ENCODE peak calls at places on chromosome 1, in five cellular contexts. J is thyroid gland, D is IMR-90, M is esophagus muscularis mucosa, B is esophagus squamous epithelium. R is an unnamed sample.

GRCh38 chr1:184005506-184005905 is 32.0 kb downstream of the COLGALT2 start:
- DNase-seq in J (no peak), D (no peak), M (no peak), B (no peak), R (no peak)

GRCh38 chr1:231020139-231020601 is 19.9 kb downstream of the FAM89A start:
- DNase-seq in J (no peak), D (peak; percentile 28), M (peak; percentile 74), B (no peak), R (no peak)

GRCh38 chr1:206144605-206145004 is 27.4 kb upstream of the AVPR1B start:
- DNase-seq in J (no peak), D (no peak), M (no peak), B (no peak), R (no peak)

GRCh38 chr1:226066415-226067077 is 4.0 kb downstream of the H3-3A start:
- DNase-seq in J (no peak), D (peak; percentile 21), M (no peak), B (no peak), R (no peak)

GRCh38 chr1:181081399-181081798 is 7.1 kb upstream of the IER5 start:
- DNase-seq in J (no peak), D (no peak), M (no peak), B (no peak), R (no peak)

GRCh38 chr1:181122227-181122626 is 33.7 kb downstream of the IER5 start:
- DNase-seq in J (no peak), D (no peak), M (no peak), B (no peak), R (no peak)

GRCh38 chr1:245549981-245550701 is 395.4 kb downstream of the KIF26B start:
- DNase-seq in J (no peak), D (no peak), M (no peak), B (no peak), R (no peak)

GRCh38 chr1:30083800-30084464 is 639.5 kb downstream of the MATN1 start:
- DNase-seq in J (no peak), D (peak; percentile 84), M (no peak), B (no peak), R (peak; percentile 6)

GRCh38 chr1:4072754-4073153 is 172.7 kb upstream of the C1orf174 start:
- DNase-seq in J (no peak), D (no peak), M (no peak), B (no peak), R (no peak)

GRCh38 chr1:5830771-5831599 is 161.2 kb downstream of the NPHP4 start:
- DNase-seq in J (no peak), D (no peak), M (no peak), B (no peak), R (no peak)

GRCh38 chr1:15538750-15539149 is 12.1 kb downstream of the DNAJC16 start:
- DNase-seq in J (no peak), D (no peak), M (no peak), B (no peak), R (no peak)

GRCh38 chr1:45306319-45306718 is 20.4 kb upstream of the HPDL start:
- DNase-seq in J (no peak), D (peak; percentile 60), M (no peak), B (no peak), R (no peak)

GRCh38 chr1:178133291-178133989 is 39.5 kb downstream of the RASAL2 start:
- DNase-seq in J (no peak), D (no peak), M (no peak), B (no peak), R (no peak)

GRCh38 chr1:209651148-209651547 is 1.1 kb downstream of the LAMB3 start:
- DNase-seq in J (no peak), D (peak; percentile 56), M (peak; percentile 94), B (no peak), R (peak; percentile 49)

GRCh38 chr1:223313415-223313754 is 50.6 kb downstream of the SUSD4 start:
- DNase-seq in J (no peak), D (no peak), M (no peak), B (no peak), R (no peak)

GRCh38 chr1:51289676-51290488 is 40.5 kb downstream of the TTC39A start:
- DNase-seq in J (no peak), D (no peak), M (no peak), B (no peak), R (no peak)

GRCh38 chr1:32886012-32886827 is at the start of gene HPCA:
- DNase-seq in J (peak; percentile 56), D (peak; percentile 48), M (no peak), B (no peak), R (no peak)

GRCh38 chr1:32801096-32801713 is 16.0 kb downstream of the YARS1 start:
- DNase-seq in J (no peak), D (peak; percentile 90), M (no peak), B (no peak), R (no peak)

GRCh38 chr1:85202864-85203255 is 2.0 kb upstream of the SYDE2 start:
- DNase-seq in J (no peak), D (no peak), M (no peak), B (no peak), R (no peak)

GRCh38 chr1:92425617-92426016 is 61.1 kb downstream of the GFI1 start:
- DNase-seq in J (no peak), D (no peak), M (no peak), B (no peak), R (no peak)

GRCh38 chr1:199273837-199274379 is 635.1 kb downstream of the PTPRC start:
- DNase-seq in J (no peak), D (peak; percentile 80), M (no peak), B (no peak), R (no peak)

GRCh38 chr1:234698624-234699023 is 88.6 kb upstream of the IRF2BP2 start:
- DNase-seq in J (no peak), D (no peak), M (no peak), B (no peak), R (no peak)

GRCh38 chr1:32334864-32335618 is 992 bp downstream of the MARCKSL1 start:
- DNase-seq in J (peak; percentile 67), D (peak; percentile 21), M (no peak), B (no peak), R (no peak)

GRCh38 chr1:59901770-59902388 is 24.7 kb downstream of the CYP2J2 start:
- DNase-seq in J (no peak), D (no peak), M (peak; percentile 90), B (no peak), R (no peak)

GRCh38 chr1:155309423-155310021 is 856 bp downstream of the FDPS start:
- DNase-seq in J (peak; percentile 54), D (no peak), M (no peak), B (no peak), R (no peak)

GRCh38 chr1:192732787-192733186 is 76.1 kb upstream of the RGS2 start:
- DNase-seq in J (no peak), D (no peak), M (no peak), B (no peak), R (no peak)

GRCh38 chr1:23916209-23917131 is 3.3 kb upstream of the CNR2 start:
- DNase-seq in J (peak; percentile 78), D (peak; percentile 58), M (no peak), B (no peak), R (peak; percentile 40)
- TF ChIP-seq CTCF in J (peak; percentile 70), D (peak; percentile 67), M (peak; percentile 72), B (peak; percentile 50), R (peak; percentile 59)

DNA sequence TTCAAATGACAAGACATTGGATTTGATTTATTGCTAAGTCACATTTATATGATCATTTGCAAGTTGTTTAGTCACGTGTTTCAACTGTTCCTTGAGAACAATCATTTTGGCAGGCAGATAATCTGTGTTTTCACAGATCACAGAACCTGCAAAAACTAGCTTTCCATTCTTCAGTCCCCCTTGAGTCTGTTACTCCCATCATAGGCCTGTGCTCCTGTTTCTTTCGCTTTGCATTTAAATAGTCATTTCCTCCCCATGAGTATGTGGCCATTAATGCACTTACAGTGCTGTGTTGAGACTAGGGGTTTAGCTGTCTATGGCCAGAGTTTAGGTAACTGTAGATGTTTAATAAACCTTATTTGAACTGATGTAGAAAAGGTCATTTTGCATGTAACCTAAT is 214.5 kb downstream of the PATJ start:
- DNase-seq in J (no peak), D (no peak), M (no peak), B (no peak), R (no peak)
- TF ChIP-seq POLR2A in J (no peak), D (no peak), M (no peak), B (no peak), R (no peak)

GRCh38 chr1:214289574-214290272 is 8.8 kb downstream of the SMYD2 start:
- DNase-seq in J (no peak), D (no peak), M (no peak), B (no peak), R (no peak)
- H3K4me3 ChIP-seq in J (no peak overlapping the region), D (no peak overlapping the region), M (no peak overlapping the region), B (no peak overlapping the region), R (no peak overlapping the region)

GRCh38 chr1:65581120-65581519 is 160.7 kb downstream of the LEPR start:
- DNase-seq in J (no peak), D (no peak), M (no peak), B (no peak), R (no peak)
- TF ChIP-seq CTCF in J (no peak), D (peak; percentile 29), M (no peak), B (no peak), R (no peak)